ENCODE peak calls at places on chromosomes 7 and 10, in four cellular contexts. K is choroid plexus epithelial cell, Z is Caco-2, A is A549. M is an unnamed sample.

GRCh38 chr7:124086843-124087242 is 54.0 kb upstream of the TMEM229A start:
- DNase-seq in K (no peak), Z (no peak), A (no peak), M (no peak)

GRCh38 chr10:7230956-7231355 is 179.9 kb downstream of the SFMBT2 start:
- DNase-seq in K (no peak), Z (no peak), A (no peak), M (no peak)

GRCh38 chr7:116547347-116547746 is 22.5 kb downstream of the CAV1 start:
- DNase-seq in K (peak), Z (no peak), A (no peak), M (no peak)

GRCh38 chr10:86668297-86669165 is at the start of gene LDB3:
- DNase-seq in K (no peak), Z (no peak), A (no peak), M (no peak)

GRCh38 chr10:88949912-88950664 is 2.5 kb downstream of the ACTA2 start:
- DNase-seq in K (no peak), Z (no peak), A (no peak), M (no peak)

GRCh38 chr10:80274396-80275134 is 14.9 kb downstream of the MAT1A start:
- DNase-seq in K (no peak), Z (no peak), A (no peak), M (no peak)

GRCh38 chr10:62744136-62744535 is 60.4 kb upstream of the ADO start:
- DNase-seq in K (peak), Z (no peak), A (no peak), M (peak)

GRCh38 chr10:33041783-33042437 is 83.9 kb upstream of the ITGB1 start:
- DNase-seq in K (no peak), Z (no peak), A (no peak), M (no peak)

GRCh38 chr7:503046-503574 is 16.5 kb downstream of the PDGFA start:
- DNase-seq in K (no peak), Z (no peak), A (no peak), M (no peak)

GRCh38 chr10:25786181-25786580 is 147.8 kb upstream of the MYO3A start:
- DNase-seq in K (no peak), Z (no peak), A (no peak), M (no peak)

GRCh38 chr7:19111474-19112143 is 5.8 kb downstream of the TWIST1 start:
- DNase-seq in K (peak), Z (no peak), A (no peak), M (no peak)

GRCh38 chr10:127577376-127577775 is 28.3 kb downstream of the NPS start:
- DNase-seq in K (peak), Z (no peak), A (no peak), M (no peak)

GRCh38 chr10:1873916-1874315 is 136.6 kb upstream of the ADARB2 start:
- DNase-seq in K (no peak), Z (no peak), A (no peak), M (no peak)

GRCh38 chr7:109579876-109580275 is 1010.2 kb downstream of the DNAJB9 start:
- DNase-seq in K (no peak), Z (no peak), A (no peak), M (no peak)

GRCh38 chr10:104123397-104123796 is 1.4 kb downstream of the SFR1 start:
- DNase-seq in K (peak), Z (no peak), A (peak), M (no peak)

GRCh38 chr7:28181921-28182517 is 1.4 kb upstream of the JAZF1 start:
- DNase-seq in K (no peak), Z (no peak), A (no peak), M (no peak)

GRCh38 chr10:759898-760477 is 70.5 kb upstream of the DIP2C start:
- DNase-seq in K (no peak), Z (no peak), A (no peak), M (no peak)

GRCh38 chr7:7254908-7255307 is 72.6 kb downstream of the C1GALT1 start:
- DNase-seq in K (no peak), Z (peak), A (no peak), M (no peak)

GRCh38 chr7:50981743-50982142 is 199.0 kb upstream of the GRB10 start:
- DNase-seq in K (no peak), Z (no peak), A (no peak), M (no peak)

GRCh38 chr10:5975641-5976473 is 1.5 kb downstream of the IL15RA start:
- DNase-seq in K (peak), Z (no peak), A (no peak), M (no peak)

GRCh38 chr10:88582806-88583583 is at the start of gene RNLS:
- DNase-seq in K (peak), Z (peak), A (peak), M (peak)

GRCh38 chr7:29607889-29608288 is 44.3 kb downstream of the PRR15 start:
- DNase-seq in K (peak), Z (no peak), A (no peak), M (no peak)
- H3K4me3 ChIP-seq in K (no peak), Z (no peak), A (no peak), M (no peak)

GRCh38 chr7:43586251-43586900 is 3.5 kb downstream of the STK17A start:
- DNase-seq in K (peak), Z (no peak), A (no peak), M (no peak)

GRCh38 chr7:43585521-43585920 is 2.6 kb downstream of the STK17A start:
- DNase-seq in K (peak), Z (no peak), A (no peak), M (no peak)

GRCh38 chr7:43582503-43583423 is at the start of gene STK17A:
- DNase-seq in K (peak), Z (peak), A (peak), M (peak)

GRCh38 chr7:43584200-43584586 is 1.3 kb downstream of the STK17A start:
- DNase-seq in K (peak), Z (no peak), A (no peak), M (no peak)

GRCh38 chr7:43583424-43584199 is 704 bp downstream of the STK17A start:
- DNase-seq in K (peak), Z (peak), A (no peak), M (no peak)
- TF ChIP-seq CTCF in K (peak), Z (no peak), A (no peak), M (no peak)

GRCh38 chr7:5693529-5693928 is 87.9 kb downstream of the RNF216 start:
- DNase-seq in K (peak), Z (no peak), A (no peak), M (no peak)

GRCh38 chr7:5691536-5692090 is 89.8 kb downstream of the RNF216 start:
- DNase-seq in K (peak), Z (no peak), A (no peak), M (no peak)

GRCh38 chr7:5692112-5692844 is 89.2 kb downstream of the RNF216 start:
- DNase-seq in K (peak), Z (no peak), A (peak), M (peak)

GRCh38 chr7:5694221-5694754 is 87.2 kb downstream of the RNF216 start:
- DNase-seq in K (peak), Z (no peak), A (no peak), M (peak)

DNA sequence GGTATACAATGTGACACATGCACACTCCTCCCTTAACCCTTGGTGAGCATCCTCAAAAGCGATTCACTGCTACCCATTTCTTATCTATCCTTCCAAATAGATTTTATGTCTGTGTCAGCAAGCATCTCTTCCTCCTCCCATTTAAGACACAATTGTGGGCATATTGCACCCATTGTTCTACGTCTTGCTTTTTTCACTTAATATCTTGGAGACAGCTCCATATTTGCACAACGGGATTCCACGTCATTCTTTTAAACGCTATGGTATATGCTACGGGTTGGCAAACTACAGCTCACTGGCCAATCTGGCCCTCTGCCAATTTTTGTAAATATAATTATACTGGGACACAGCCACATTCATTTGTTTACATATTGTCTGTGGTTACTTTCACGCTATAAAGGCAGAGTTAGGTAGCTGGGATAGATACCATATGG is 88.6 kb downstream of the RNF216 start:
- DNase-seq in K (peak), Z (no peak), A (peak), M (no peak)
- H3K4me3 ChIP-seq in K (no peak), Z (no peak), A (peak), M (no peak)

GRCh38 chr7:35734001-35734483 is 39.1 kb upstream of the HERPUD2 start:
- DNase-seq in K (no peak), Z (no peak), A (no peak), M (no peak)
- TF ChIP-seq CTCF in K (no peak), Z (no peak), A (no peak), M (no peak)

DNA sequence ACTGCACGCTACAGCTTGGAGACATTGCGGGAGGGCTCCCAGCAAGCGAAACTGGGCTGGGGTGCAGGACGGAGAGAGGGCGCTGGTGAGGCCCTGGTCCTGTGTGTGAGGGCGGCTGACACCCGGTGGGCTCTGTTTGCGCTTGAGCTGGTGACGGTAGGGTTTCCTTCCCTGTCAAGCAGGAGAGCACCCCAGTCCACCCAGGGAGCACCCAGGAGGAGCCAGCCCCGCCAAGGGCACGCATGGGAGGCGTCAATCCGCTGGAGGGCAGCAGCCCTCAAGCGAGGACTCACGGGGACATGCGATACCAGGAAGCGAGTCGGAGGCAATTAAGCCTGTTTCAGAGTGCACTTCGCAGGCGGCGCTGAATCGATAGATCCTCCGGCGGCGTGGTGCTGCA is 109.4 kb downstream of the MAD1L1 start:
- DNase-seq in K (no peak), Z (no peak), A (no peak), M (no peak)
- H3K4me3 ChIP-seq in K (no peak), Z (no peak), A (no peak), M (no peak)

M was measured in HFF-Myc.